ENCODE peak calls at places on chromosome 1, in ten cellular contexts. A, K, H, P, M, J, F, Z, N and V are unnamed samples.

GRCh38 chr1:211155040-211155439 is 21.1 kb upstream of the KCNH1 start:
- DNase-seq in A (no peak), K (no peak), H (no peak), P (no peak), M (no peak), J (no peak), F (no peak), Z (no peak), N (no peak), V (no peak)

GRCh38 chr1:39001516-39002389 is 10.7 kb downstream of the AKIRIN1 start:
- DNase-seq in A (no peak), K (no peak), H (no peak), P (no peak), M (no peak), J (no peak), F (no peak), Z (no peak), N (no peak), V (no peak)

GRCh38 chr1:202283991-202284390 is 57.7 kb downstream of the UBE2T start:
- DNase-seq in A (peak; percentile 39), K (no peak), H (no peak), P (no peak), M (no peak), J (no peak), F (no peak), Z (no peak), N (no peak), V (peak; percentile 69)

GRCh38 chr1:176601358-176601757 is 138.4 kb downstream of the PAPPA2 start:
- DNase-seq in A (no peak), K (no peak), H (no peak), P (no peak), M (no peak), J (no peak), F (no peak), Z (no peak), N (no peak), V (peak; percentile 9)

GRCh38 chr1:67824771-67825170 is 8.5 kb downstream of the GNG12 start:
- DNase-seq in A (no peak), K (no peak), H (no peak), P (no peak), M (no peak), J (no peak), F (no peak), Z (no peak), N (no peak), V (no peak)

GRCh38 chr1:160837558-160838205 is 25.0 kb downstream of the CD244 start:
- DNase-seq in A (no peak), K (peak; percentile 18), H (peak; percentile 69), P (peak; percentile 83), M (peak; percentile 74), J (no peak), F (no peak), Z (no peak), N (peak; percentile 66), V (no peak)

GRCh38 chr1:29523531-29523930 is 287.2 kb downstream of the PTPRU start:
- DNase-seq in A (no peak), K (no peak), H (no peak), P (no peak), M (no peak), J (no peak), F (no peak), Z (peak; percentile 30), N (no peak), V (no peak)

GRCh38 chr1:172826096-172826741 is 167.3 kb downstream of the FASLG start:
- DNase-seq in A (peak; percentile 98), K (no peak), H (no peak), P (peak; percentile 10), M (no peak), J (no peak), F (peak; percentile 23), Z (no peak), N (no peak), V (peak; percentile 92)

GRCh38 chr1:228850141-228851100 is 115.1 kb downstream of the RHOU start:
- DNase-seq in A (no peak), K (no peak), H (no peak), P (no peak), M (no peak), J (no peak), F (peak; percentile 33), Z (peak; percentile 31), N (no peak), V (no peak)

GRCh38 chr1:205257735-205258134 is 30.0 kb downstream of the TMCC2 start:
- DNase-seq in A (no peak), K (no peak), H (no peak), P (no peak), M (no peak), J (no peak), F (no peak), Z (no peak), N (no peak), V (no peak)

GRCh38 chr1:177914603-177915002 is 55.3 kb downstream of the SEC16B start:
- DNase-seq in A (no peak), K (no peak), H (no peak), P (no peak), M (no peak), J (no peak), F (no peak), Z (no peak), N (no peak), V (no peak)